ENCODE peak calls at places on chromosome 4, in six cellular contexts. One of them, this sample, is unnamed. For H3K79me2, the result is how much of the 10 kb centered on the place peaks cover.

GRCh38 chr4:16884673-16885460 is 13.6 kb downstream of the LDB2 start:
- DNase-seq in fibroblast of lung: no peak
- DNase-seq in mammary epithelial cell: no peak
- DNase-seq in H9: no peak
- DNase-seq in GM23248: no peak
- DNase-seq in neural progenitor cell: no peak
- DNase-seq in this sample: no peak

GRCh38 chr4:6278801-6279197 is 9.1 kb downstream of the WFS1 start:
- DNase-seq in GM23248: no peak
- DNase-seq in mammary epithelial cell: no peak
- DNase-seq in neural progenitor cell: no peak
- DNase-seq in H9: no peak
- DNase-seq in fibroblast of lung: peak
- DNase-seq in this sample: no peak

GRCh38 chr4:80434238-80434637 is 98.7 kb downstream of the CFAP299 start:
- DNase-seq in neural progenitor cell: no peak
- DNase-seq in mammary epithelial cell: no peak
- DNase-seq in H9: no peak
- DNase-seq in fibroblast of lung: peak
- DNase-seq in GM23248: peak
- DNase-seq in this sample: no peak

GRCh38 chr4:38904090-38904666 is 36.6 kb downstream of the FAM114A1 start:
- DNase-seq in neural progenitor cell: no peak
- DNase-seq in mammary epithelial cell: no peak
- DNase-seq in fibroblast of lung: no peak
- DNase-seq in H9: no peak
- DNase-seq in GM23248: no peak
- DNase-seq in this sample: no peak

GRCh38 chr4:7772708-7773385 is 166.8 kb downstream of the AFAP1 start:
- DNase-seq in mammary epithelial cell: no peak
- DNase-seq in fibroblast of lung: no peak
- DNase-seq in GM23248: no peak
- DNase-seq in H9: peak
- DNase-seq in neural progenitor cell: no peak
- DNase-seq in this sample: no peak

GRCh38 chr4:94909645-94910044 is 151.9 kb downstream of the BMPR1B start:
- DNase-seq in fibroblast of lung: peak
- DNase-seq in neural progenitor cell: no peak
- DNase-seq in H9: no peak
- DNase-seq in mammary epithelial cell: peak
- DNase-seq in GM23248: no peak
- DNase-seq in this sample: no peak

GRCh38 chr4:130511776-130512175 is 1415.8 kb downstream of the C4orf33 start:
- DNase-seq in mammary epithelial cell: no peak
- DNase-seq in GM23248: no peak
- DNase-seq in neural progenitor cell: no peak
- DNase-seq in H9: no peak
- DNase-seq in fibroblast of lung: no peak
- DNase-seq in this sample: no peak

GRCh38 chr4:16641971-16642370 is 256.5 kb downstream of the LDB2 start:
- DNase-seq in H9: no peak
- DNase-seq in neural progenitor cell: no peak
- DNase-seq in GM23248: peak
- DNase-seq in fibroblast of lung: peak
- DNase-seq in mammary epithelial cell: no peak
- DNase-seq in this sample: no peak

GRCh38 chr4:54898941-54899340 is 226.5 kb downstream of the KDR start:
- DNase-seq in mammary epithelial cell: peak
- DNase-seq in H9: no peak
- DNase-seq in fibroblast of lung: peak
- DNase-seq in neural progenitor cell: no peak
- DNase-seq in GM23248: no peak
- DNase-seq in this sample: no peak

GRCh38 chr4:13347517-13348125 is 136.5 kb downstream of the RAB28 start:
- DNase-seq in fibroblast of lung: peak
- DNase-seq in H9: no peak
- DNase-seq in mammary epithelial cell: peak
- DNase-seq in GM23248: peak
- DNase-seq in neural progenitor cell: no peak
- DNase-seq in this sample: no peak

GRCh38 chr4:31146366-31146765 is 426.2 kb downstream of the PCDH7 start:
- DNase-seq in fibroblast of lung: peak
- DNase-seq in neural progenitor cell: no peak
- DNase-seq in H9: no peak
- DNase-seq in mammary epithelial cell: no peak
- DNase-seq in GM23248: no peak
- DNase-seq in this sample: no peak

GRCh38 chr4:156144961-156145360 is 191.3 kb upstream of the CTSO start:
- DNase-seq in mammary epithelial cell: no peak
- DNase-seq in GM23248: no peak
- DNase-seq in neural progenitor cell: peak
- DNase-seq in H9: no peak
- DNase-seq in fibroblast of lung: no peak
- DNase-seq in this sample: no peak

GRCh38 chr4:890036-890695 is 42.0 kb downstream of the GAK start:
- DNase-seq in mammary epithelial cell: no peak
- DNase-seq in H9: no peak
- DNase-seq in GM23248: no peak
- DNase-seq in neural progenitor cell: no peak
- DNase-seq in fibroblast of lung: no peak
- DNase-seq in this sample: no peak
- H2AFZ ChIP-seq in mammary epithelial cell: no peak
- H2AFZ ChIP-seq in H9: no peak
- H2AFZ ChIP-seq in GM23248: no peak
- H2AFZ ChIP-seq in neural progenitor cell: no peak
- H2AFZ ChIP-seq in fibroblast of lung: no peak
- H2AFZ ChIP-seq in this sample: no peak

GRCh38 chr4:180057198-180057821 is 2185.9 kb upstream of the TENM3 start:
- DNase-seq in neural progenitor cell: peak
- DNase-seq in GM23248: peak
- DNase-seq in mammary epithelial cell: no peak
- DNase-seq in H9: no peak
- DNase-seq in fibroblast of lung: peak
- DNase-seq in this sample: no peak

GRCh38 chr4:180058731-180059215 is 2184.4 kb upstream of the TENM3 start:
- DNase-seq in neural progenitor cell: peak
- DNase-seq in mammary epithelial cell: peak
- DNase-seq in GM23248: peak
- DNase-seq in H9: peak
- DNase-seq in fibroblast of lung: peak
- DNase-seq in this sample: no peak

GRCh38 chr4:180059216-180059881 is 2183.9 kb upstream of the TENM3 start:
- DNase-seq in mammary epithelial cell: no peak
- DNase-seq in fibroblast of lung: peak
- DNase-seq in neural progenitor cell: peak
- DNase-seq in H9: peak
- DNase-seq in GM23248: peak
- DNase-seq in this sample: no peak

GRCh38 chr4:180060159-180060889 is 2182.9 kb upstream of the TENM3 start:
- DNase-seq in fibroblast of lung: peak
- DNase-seq in H9: no peak
- DNase-seq in mammary epithelial cell: no peak
- DNase-seq in GM23248: peak
- DNase-seq in neural progenitor cell: peak
- DNase-seq in this sample: no peak

GRCh38 chr4:180057891-180058643 is 2185.1 kb upstream of the TENM3 start:
- DNase-seq in fibroblast of lung: peak
- DNase-seq in neural progenitor cell: peak
- DNase-seq in GM23248: peak
- DNase-seq in mammary epithelial cell: peak
- DNase-seq in H9: peak
- DNase-seq in this sample: no peak
- H3K9ac ChIP-seq in fibroblast of lung: no peak
- H3K9ac ChIP-seq in neural progenitor cell: no peak
- H3K9ac ChIP-seq in GM23248: no peak
- H3K9ac ChIP-seq in mammary epithelial cell: no peak
- H3K9ac ChIP-seq in H9: no peak
- H3K9ac ChIP-seq in this sample: no peak

GRCh38 chr4:125538670-125539069 is 223.9 kb downstream of the FAT4 start:
- DNase-seq in mammary epithelial cell: no peak
- DNase-seq in fibroblast of lung: no peak
- DNase-seq in GM23248: no peak
- DNase-seq in neural progenitor cell: no peak
- DNase-seq in H9: no peak
- DNase-seq in this sample: no peak
- H3K79me2 ChIP-seq in mammary epithelial cell: under half
- H3K79me2 ChIP-seq in fibroblast of lung: under half
- H3K79me2 ChIP-seq in GM23248: under half
- H3K79me2 ChIP-seq in neural progenitor cell: under half
- H3K79me2 ChIP-seq in H9: under half
- H3K79me2 ChIP-seq in this sample: under half

GRCh38 chr4:176676901-176677300 is 115.8 kb downstream of the VEGFC start:
- DNase-seq in fibroblast of lung: no peak
- DNase-seq in GM23248: peak
- DNase-seq in mammary epithelial cell: no peak
- DNase-seq in neural progenitor cell: no peak
- DNase-seq in H9: no peak
- DNase-seq in this sample: no peak
- H2AFZ ChIP-seq in fibroblast of lung: no peak
- H2AFZ ChIP-seq in GM23248: no peak
- H2AFZ ChIP-seq in mammary epithelial cell: no peak
- H2AFZ ChIP-seq in neural progenitor cell: no peak
- H2AFZ ChIP-seq in H9: no peak
- H2AFZ ChIP-seq in this sample: no peak

GRCh38 chr4:150973626-150974250 is 41.3 kb downstream of the LRBA start:
- DNase-seq in fibroblast of lung: peak
- DNase-seq in H9: no peak
- DNase-seq in GM23248: peak
- DNase-seq in mammary epithelial cell: no peak
- DNase-seq in neural progenitor cell: no peak
- DNase-seq in this sample: no peak

GRCh38 chr4:150972592-150972991 is 42.5 kb downstream of the LRBA start:
- DNase-seq in neural progenitor cell: no peak
- DNase-seq in H9: no peak
- DNase-seq in fibroblast of lung: peak
- DNase-seq in GM23248: no peak
- DNase-seq in mammary epithelial cell: no peak
- DNase-seq in this sample: peak

GRCh38 chr4:150971901-150972300 is 43.2 kb downstream of the LRBA start:
- DNase-seq in neural progenitor cell: no peak
- DNase-seq in H9: no peak
- DNase-seq in fibroblast of lung: no peak
- DNase-seq in GM23248: no peak
- DNase-seq in mammary epithelial cell: no peak
- DNase-seq in this sample: peak

GRCh38 chr4:150974750-150975149 is 40.3 kb downstream of the LRBA start:
- DNase-seq in neural progenitor cell: no peak
- DNase-seq in H9: no peak
- DNase-seq in GM23248: no peak
- DNase-seq in mammary epithelial cell: no peak
- DNase-seq in fibroblast of lung: no peak
- DNase-seq in this sample: no peak

DNA sequence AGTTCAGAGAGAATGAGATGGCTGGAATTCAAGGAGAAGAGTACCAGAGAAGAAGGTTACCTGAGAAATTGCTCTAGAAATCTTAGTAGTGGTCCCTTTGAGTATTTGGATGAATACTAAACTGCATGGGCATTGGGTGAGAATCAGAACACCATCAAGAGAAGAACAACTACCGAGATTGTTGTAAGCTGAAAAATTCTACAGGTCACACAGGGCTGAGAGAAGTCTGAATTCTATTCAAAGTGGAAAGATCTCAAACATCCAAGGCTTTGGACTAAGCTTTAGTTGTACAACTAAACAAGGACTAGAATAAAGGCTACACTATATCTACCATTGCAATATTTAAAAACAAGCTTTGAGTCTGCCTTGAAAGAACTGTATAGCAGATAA is 40.8 kb downstream of the LRBA start:
- DNase-seq in fibroblast of lung: no peak
- DNase-seq in H9: no peak
- DNase-seq in mammary epithelial cell: no peak
- DNase-seq in GM23248: no peak
- DNase-seq in neural progenitor cell: no peak
- DNase-seq in this sample: no peak
- H3K9ac ChIP-seq in fibroblast of lung: no peak
- H3K9ac ChIP-seq in H9: no peak
- H3K9ac ChIP-seq in mammary epithelial cell: no peak
- H3K9ac ChIP-seq in GM23248: no peak
- H3K9ac ChIP-seq in neural progenitor cell: no peak
- H3K9ac ChIP-seq in this sample: no peak

DNA sequence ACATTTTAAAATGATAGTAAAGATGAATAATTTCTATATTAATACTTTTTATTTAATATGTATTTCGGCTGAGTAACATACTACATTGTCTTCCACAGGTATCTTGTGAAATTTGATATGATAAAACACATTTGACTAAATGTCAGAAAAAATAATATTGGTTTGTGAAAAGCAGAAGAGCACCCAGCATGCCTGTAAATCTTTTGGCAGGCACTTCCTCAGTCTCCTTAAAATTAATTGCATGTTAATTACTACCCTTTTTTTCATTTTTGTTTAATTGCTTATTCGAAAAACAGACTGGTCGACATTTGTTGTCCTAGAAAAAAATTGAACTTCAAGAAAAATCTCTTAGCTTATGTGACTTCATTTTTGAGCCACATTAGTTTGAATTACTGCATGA is 40.6 kb downstream of the CLCN3 start:
- DNase-seq in mammary epithelial cell: no peak
- DNase-seq in H9: no peak
- DNase-seq in fibroblast of lung: no peak
- DNase-seq in GM23248: no peak
- DNase-seq in neural progenitor cell: no peak
- DNase-seq in this sample: peak
- H3K79me2 ChIP-seq in mammary epithelial cell: under half
- H3K79me2 ChIP-seq in H9: under half
- H3K79me2 ChIP-seq in fibroblast of lung: under half
- H3K79me2 ChIP-seq in GM23248: half or more
- H3K79me2 ChIP-seq in neural progenitor cell: half or more
- H3K79me2 ChIP-seq in this sample: half or more

GRCh38 chr4:176945314-176945713 is 152.6 kb upstream of the VEGFC start:
- DNase-seq in H9: no peak
- DNase-seq in GM23248: no peak
- DNase-seq in mammary epithelial cell: no peak
- DNase-seq in fibroblast of lung: no peak
- DNase-seq in neural progenitor cell: no peak
- DNase-seq in this sample: no peak

DNA sequence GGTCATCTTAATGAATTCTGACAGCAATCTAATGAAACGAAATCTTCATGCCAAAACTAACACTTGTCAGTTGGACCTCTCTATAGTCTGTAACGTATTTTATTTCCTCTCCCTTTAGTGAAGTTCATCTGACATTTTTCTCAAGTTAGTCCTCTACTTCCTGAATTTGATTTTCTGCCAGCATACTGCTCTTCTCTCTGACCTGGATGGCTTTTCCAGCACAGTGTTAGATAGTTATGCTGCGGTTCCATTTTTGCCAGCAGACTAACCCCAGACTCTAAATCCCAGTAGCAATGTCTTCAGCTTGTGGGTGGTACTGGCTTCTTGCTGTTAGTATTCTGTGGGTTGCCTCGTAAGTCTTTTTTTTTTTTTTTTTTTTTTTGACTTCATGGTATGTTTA is 146.7 kb upstream of the VEGFC start:
- DNase-seq in fibroblast of lung: peak
- DNase-seq in mammary epithelial cell: no peak
- DNase-seq in H9: no peak
- DNase-seq in GM23248: peak
- DNase-seq in neural progenitor cell: no peak
- DNase-seq in this sample: no peak
- H2AFZ ChIP-seq in fibroblast of lung: no peak
- H2AFZ ChIP-seq in mammary epithelial cell: no peak
- H2AFZ ChIP-seq in H9: no peak
- H2AFZ ChIP-seq in GM23248: no peak
- H2AFZ ChIP-seq in neural progenitor cell: no peak
- H2AFZ ChIP-seq in this sample: no peak